ENCODE peak calls at places on chromosomes 3 and 15, in seven cellular contexts. N is SK-N-SH, X is GM12878, M is HepG2, I is K562, R is HCT116, A is H1. T is an unnamed sample.

GRCh38 chr3:113496924-113497323 is 18.0 kb downstream of the SPICE1 start:
- DNase-seq in M (no peak), N (no peak), R (no peak), A (no peak), X (no peak), I (no peak), T (no peak)

GRCh38 chr3:50599716-50600118 is 11.9 kb downstream of the CISH start:
- DNase-seq in I (no peak), R (no peak), A (no peak), M (no peak), N (no peak), X (no peak), T (no peak)

GRCh38 chr15:56205061-56205876 is 38.4 kb downstream of the RFX7 start:
- DNase-seq in M (no peak), A (no peak), I (no peak), X (no peak), R (no peak), N (no peak), T (no peak)

GRCh38 chr15:79083154-79083553 is 7.4 kb downstream of the RASGRF1 start:
- DNase-seq in N (no peak), R (no peak), I (no peak), M (no peak), A (no peak), X (no peak), T (no peak)

GRCh38 chr3:13204177-13204581 is 130.9 kb upstream of the IQSEC1 start:
- DNase-seq in R (no peak), N (no peak), M (no peak), I (no peak), X (no peak), A (no peak), T (no peak)

GRCh38 chr3:38541800-38542199 is 45.7 kb downstream of the EXOG start:
- DNase-seq in I (no peak), A (no peak), N (peak; percentile 47), X (no peak), R (no peak), M (no peak), T (no peak)

GRCh38 chr3:130839815-130840214 is 54.1 kb upstream of the ATP2C1 start:
- DNase-seq in M (no peak), I (no peak), A (peak; percentile 57), X (no peak), R (no peak), N (no peak), T (no peak)

GRCh38 chr3:51684971-51685751 is 14.1 kb downstream of the TEX264 start:
- DNase-seq in R (no peak), I (peak; percentile 34), X (no peak), A (no peak), M (no peak), N (no peak), T (no peak)

GRCh38 chr3:124200336-124200901 is 208.5 kb upstream of the ROPN1 start:
- DNase-seq in A (peak; percentile 7), I (peak; percentile 3), X (no peak), R (no peak), M (no peak), N (no peak), T (no peak)

GRCh38 chr3:156455839-156456238 is 99.1 kb downstream of the SSR3 start:
- DNase-seq in R (no peak), A (peak; percentile 57), M (peak; percentile 44), N (no peak), I (peak; percentile 85), X (no peak), T (no peak)

GRCh38 chr3:13148126-13148525 is 74.9 kb upstream of the IQSEC1 start:
- DNase-seq in N (no peak), M (no peak), A (no peak), R (no peak), X (no peak), I (no peak), T (no peak)

GRCh38 chr15:63191895-63192603 is 2.6 kb downstream of the RAB8B start:
- DNase-seq in R (no peak), M (no peak), N (no peak), I (peak; percentile 47), A (no peak), X (peak; percentile 87), T (no peak)

GRCh38 chr15:31398677-31399260 is 72.1 kb downstream of the KLF13 start:
- DNase-seq in M (peak; percentile 24), I (no peak), N (no peak), R (no peak), X (no peak), A (no peak), T (no peak)

GRCh38 chr3:125322166-125322565 is 53.0 kb downstream of the ZNF148 start:
- DNase-seq in X (no peak), M (no peak), A (no peak), I (no peak), N (peak; percentile 66), R (no peak), T (no peak)

GRCh38 chr3:15152166-15152565 is 53.2 kb upstream of the RBSN start:
- DNase-seq in I (no peak), A (no peak), M (no peak), N (no peak), R (no peak), X (no peak), T (no peak)

GRCh38 chr3:44301746-44302145 is 36.8 kb upstream of the TCAIM start:
- DNase-seq in A (no peak), R (no peak), M (no peak), I (no peak), N (no peak), X (no peak), T (no peak)
- TF ChIP-seq SIN3A in A (no peak), R (no peak), M (no peak), I (no peak), N (no peak), X (no peak), T (no peak)

GRCh38 chr3:115602194-115602593 is 21.1 kb upstream of the GAP43 start:
- DNase-seq in R (no peak), I (no peak), N (no peak), A (no peak), X (no peak), M (no peak), T (no peak)
- H3K4me3 ChIP-seq in R (no peak overlapping the region), I (no peak overlapping the region), N (no peak overlapping the region), A (no peak overlapping the region), X (no peak overlapping the region), M (no peak overlapping the region), T (no peak overlapping the region)

DNA sequence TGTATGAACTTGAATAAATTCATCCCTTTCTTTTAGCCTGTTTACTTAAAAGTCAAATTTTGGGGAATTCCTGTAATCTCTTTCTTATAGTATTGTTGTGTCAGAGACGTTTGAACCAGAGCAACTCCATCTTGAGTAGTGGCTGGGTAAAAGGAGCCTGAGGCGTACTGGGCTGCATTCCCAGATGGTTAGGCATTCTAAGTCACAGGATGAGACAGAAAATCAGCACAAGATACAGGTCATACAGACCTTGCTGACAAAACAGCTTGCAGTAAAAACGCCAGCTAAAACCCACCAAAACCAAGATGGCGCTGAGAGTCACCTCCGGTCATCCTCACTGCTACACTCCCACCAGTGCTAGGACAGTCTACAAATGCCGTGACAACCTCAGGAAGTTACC is 94.5 kb downstream of the P3H2 start:
- DNase-seq in R (no peak), I (no peak), X (no peak), M (no peak), N (no peak), A (no peak), T (no peak)
- TF ChIP-seq SIN3A in R (no peak), I (no peak), X (no peak), M (no peak), N (no peak), A (no peak), T (no peak)

DNA sequence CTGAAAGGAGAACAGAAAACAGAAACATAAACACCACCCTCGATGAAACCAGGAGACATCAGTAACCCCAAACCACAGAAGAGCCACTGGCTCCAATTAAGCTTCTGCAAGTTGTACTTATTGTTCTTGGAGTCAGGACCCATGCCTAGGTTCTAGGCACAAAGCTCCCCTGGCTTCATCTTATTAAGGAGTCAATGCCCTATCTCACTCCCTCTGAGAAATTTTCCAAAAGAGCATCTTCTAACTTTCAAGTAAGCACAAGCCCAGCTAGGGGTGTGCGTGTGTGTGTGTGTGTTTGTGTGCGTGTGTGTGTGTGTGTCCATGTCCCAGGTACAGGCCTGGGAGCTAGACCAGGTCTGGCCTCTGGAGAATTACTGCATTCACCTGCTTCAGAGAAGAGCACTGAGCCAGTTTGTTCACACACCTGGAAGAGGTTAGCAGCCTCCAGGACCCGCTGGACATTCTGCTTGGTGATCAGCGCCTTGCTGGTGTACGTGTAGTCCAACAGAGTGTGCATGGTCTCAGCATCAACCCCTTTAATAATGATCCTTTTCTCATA is 28.0 kb downstream of the KLHL6 start:
- DNase-seq in R (no peak), A (no peak), I (no peak), N (no peak), X (peak; percentile 73), M (no peak), T (no peak)
- H3K4me3 ChIP-seq in R (no peak overlapping the region), A (no peak overlapping the region), I (no peak overlapping the region), N (no peak overlapping the region), X (no peak overlapping the region), M (no peak overlapping the region), T (no peak overlapping the region)